ENCODE peak calls at places on chromosomes 5 and 9, in nine cellular contexts. C is GM12865; N is cardiac muscle cell; I is NCI-H1417; E is PC-3; Y is activated T-cell treated with anti-CD3 and anti-CD28 coated beads, Interleukin-2, amount 50 U/mL, for 1 hour; V is left lung; H is activated naive CD4-positive, alpha-beta T cell treated with Interleukin-2 at 50 U/mL for 16 hours; M is T47D. W is an unnamed sample.

GRCh38 chr9:36866840-36867239 is 167.2 kb downstream of the PAX5 start:
- DNase-seq in I (no peak), V (no peak), M (no peak), Y (no peak), N (no peak), H (no peak), C (no peak), E (no peak), W (peak)

GRCh38 chr5:7361593-7361992 is 34.3 kb upstream of the ADCY2 start:
- DNase-seq in E (no peak), I (no peak), H (no peak), M (no peak), Y (no peak), V (no peak), C (no peak), N (no peak), W (no peak)

GRCh38 chr9:114266969-114267368 is 55.9 kb upstream of the ORM1 start:
- DNase-seq in V (no peak), H (no peak), Y (no peak), E (no peak), C (no peak), I (no peak), M (no peak), N (no peak), W (no peak)

GRCh38 chr5:59197911-59198310 is 615.0 kb downstream of the RAB3C start:
- DNase-seq in Y (no peak), M (no peak), V (no peak), I (no peak), N (no peak), E (no peak), C (no peak), H (no peak), W (no peak)

GRCh38 chr9:14205463-14205862 is 108.5 kb downstream of the NFIB start:
- DNase-seq in I (no peak), E (peak), Y (no peak), C (no peak), N (no peak), H (no peak), V (no peak), M (no peak), W (no peak)

GRCh38 chr5:169663537-169663936 is 26.5 kb downstream of the DOCK2 start:
- DNase-seq in M (no peak), E (no peak), N (no peak), V (no peak), Y (no peak), I (no peak), C (no peak), H (no peak), W (no peak)

GRCh38 chr9:99822096-99822595 is 461 bp downstream of the NR4A3 start:
- DNase-seq in H (no peak), M (no peak), V (no peak), I (no peak), C (peak), Y (no peak), N (peak), E (no peak), W (peak)

GRCh38 chr5:153565822-153566221 is 75.4 kb downstream of the GRIA1 start:
- DNase-seq in C (no peak), M (no peak), E (peak), Y (no peak), H (no peak), I (no peak), V (no peak), N (no peak), W (no peak)

GRCh38 chr5:91641730-91642350 is 258.7 kb upstream of the ARRDC3 start:
- DNase-seq in V (no peak), N (peak), C (peak), H (no peak), I (peak), Y (no peak), M (peak), E (peak), W (no peak)

GRCh38 chr9:81690251-81690851 is 1.0 kb upstream of the TLE1 start:
- DNase-seq in Y (no peak), H (no peak), E (peak), M (peak), C (no peak), I (no peak), V (peak), N (no peak), W (peak)

GRCh38 chr9:68950689-68951088 is 63.2 kb downstream of the PRKACG start:
- DNase-seq in Y (no peak), E (no peak), C (no peak), N (no peak), H (no peak), M (no peak), V (no peak), I (no peak), W (no peak)

GRCh38 chr5:146647656-146648199 is 131.7 kb upstream of the GPR151 start:
- DNase-seq in N (peak), V (no peak), Y (no peak), M (no peak), C (no peak), E (no peak), I (peak), H (no peak), W (no peak)

GRCh38 chr5:51500-51823 is 40.5 kb upstream of the PLEKHG4B start:
- DNase-seq in N (no peak), I (no peak), C (no peak), V (no peak), M (no peak), Y (no peak), E (no peak), H (no peak), W (no peak)

GRCh38 chr9:87275039-87275725 is 222.5 kb upstream of the DAPK1 start:
- DNase-seq in N (no peak), M (no peak), E (no peak), C (no peak), V (no peak), H (no peak), I (no peak), Y (no peak), W (no peak)

GRCh38 chr9:93039976-93040375 is 18.5 kb upstream of the SUSD3 start:
- DNase-seq in M (no peak), I (no peak), Y (no peak), N (no peak), C (no peak), V (no peak), H (no peak), E (no peak), W (no peak)

GRCh38 chr9:116345817-116346216 is 192.2 kb downstream of the PAPPA start:
- DNase-seq in V (no peak), I (no peak), Y (no peak), E (no peak), M (no peak), N (peak), C (no peak), H (no peak), W (no peak)

GRCh38 chr9:109113892-109114609 is 5.7 kb downstream of the TMEM245 start:
- DNase-seq in M (no peak), N (no peak), H (no peak), I (no peak), Y (no peak), V (no peak), C (no peak), E (no peak), W (no peak)